ENCODE peak calls at places on chromosomes 12 and 14, in five cellular contexts. W is MG63, K is NB4, Z is GM12865, O is fibroblast of lung. E is an unnamed sample.

GRCh38 chr12:81284137-81284536 is 206.3 kb downstream of the ACSS3 start:
- DNase-seq in K (peak; percentile 3), W (no peak), O (no peak), Z (no peak), E (no peak)

GRCh38 chr12:95114766-95115450 is 41.5 kb upstream of the NR2C1 start:
- DNase-seq in Z (no peak), O (no peak), K (no peak), W (no peak), E (no peak)

GRCh38 chr14:37048666-37049071 is 123.7 kb downstream of the SLC25A21 start:
- DNase-seq in W (peak; percentile 36), Z (no peak), O (no peak), K (no peak), E (no peak)

GRCh38 chr12:63129927-63130326 is 21.1 kb downstream of the AVPR1A start:
- DNase-seq in W (no peak), O (no peak), Z (no peak), K (no peak), E (no peak)

GRCh38 chr12:71456316-71456715 is 16.7 kb downstream of the LGR5 start:
- DNase-seq in K (no peak), O (no peak), W (no peak), Z (no peak), E (peak; percentile 20)

GRCh38 chr14:104665663-104666522 is 23.5 kb upstream of the INF2 start:
- DNase-seq in K (no peak), W (no peak), Z (no peak), O (no peak), E (peak; percentile 64)

GRCh38 chr14:33692762-33693161 is 258.1 kb downstream of the EGLN3 start:
- DNase-seq in W (no peak), K (no peak), Z (no peak), O (peak; percentile 80), E (no peak)

GRCh38 chr12:31035944-31036665 is 37.6 kb upstream of the DDX11 start:
- DNase-seq in K (no peak), O (peak; percentile 18), Z (no peak), W (peak; percentile 81), E (no peak)

GRCh38 chr12:1054103-1054838 is 63.2 kb downstream of the ERC1 start:
- DNase-seq in O (no peak), Z (no peak), W (no peak), K (no peak), E (no peak)

GRCh38 chr12:95532851-95533250 is 18.4 kb downstream of the USP44 start:
- DNase-seq in O (peak; percentile 27), Z (no peak), W (no peak), K (no peak), E (no peak)

GRCh38 chr12:132561784-132562156 is 48.6 kb downstream of the LRCOL1 start:
- DNase-seq in W (peak; percentile 43), O (no peak), K (peak; percentile 65), Z (peak; percentile 40), E (peak; percentile 48)

GRCh38 chr14:23151342-23151741 is 32.1 kb downstream of the SLC7A8 start:
- DNase-seq in W (no peak), K (no peak), O (no peak), Z (no peak), E (no peak)

GRCh38 chr14:54447231-54447692 is 6.1 kb upstream of the CNIH1 start:
- DNase-seq in Z (no peak), W (no peak), K (peak; percentile 93), O (peak; percentile 88), E (no peak)

GRCh38 chr12:72337382-72337781 is 65.2 kb downstream of the TRHDE start:
- DNase-seq in W (no peak), O (no peak), K (no peak), Z (no peak), E (no peak)

GRCh38 chr12:9869307-9870161 is at the start of gene CLEC2B:
- DNase-seq in W (peak; percentile 31), Z (peak; percentile 74), O (peak; percentile 90), K (peak; percentile 63), E (peak; percentile 44)

DNA sequence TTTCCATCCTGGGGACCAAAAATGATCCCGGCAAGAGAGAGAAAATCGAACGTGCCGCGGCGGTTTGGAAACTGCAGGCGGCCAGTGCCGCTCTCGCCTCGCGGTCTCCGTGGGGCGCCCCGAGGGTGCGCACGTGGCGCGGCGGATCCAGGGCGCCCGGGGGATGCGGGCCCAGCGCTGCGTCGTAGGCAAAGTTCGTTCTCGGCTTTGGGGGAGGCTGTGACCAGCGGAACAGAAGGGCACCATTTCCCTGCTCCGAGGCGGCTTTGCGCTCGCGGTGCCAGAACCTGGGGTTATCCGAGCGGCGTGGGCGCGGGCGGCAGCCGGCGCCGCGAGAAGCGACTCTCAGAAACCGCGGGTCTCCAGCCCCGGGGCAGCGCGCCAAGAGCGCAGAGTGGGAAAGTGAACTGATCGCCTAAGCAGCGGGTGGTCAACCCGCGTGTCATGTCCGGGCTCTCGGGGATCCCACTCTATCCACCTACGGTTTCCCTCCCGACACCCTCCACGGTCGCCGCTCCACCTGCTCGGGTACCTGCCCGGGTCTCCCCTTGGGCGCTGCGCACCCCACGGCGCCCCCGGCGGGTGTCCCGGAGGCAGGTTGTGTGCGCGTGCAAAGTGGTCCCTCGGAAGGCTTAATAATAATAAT is 1.1 kb downstream of the ESRRB start:
- DNase-seq in O (no peak), Z (no peak), W (no peak), K (no peak), E (no peak)
- H3K4me3 ChIP-seq in O (no peak overlapping the region), Z (no peak overlapping the region), W (no peak overlapping the region), K (no peak overlapping the region), E (no peak overlapping the region)

GRCh38 chr12:127619869-127620769 is 646.9 kb upstream of the TMEM132C start:
- DNase-seq in O (no peak), W (peak; percentile 52), Z (no peak), K (no peak), E (no peak)
- H3K4me3 ChIP-seq in O (no peak overlapping the region), W (no peak overlapping the region), Z (no peak overlapping the region), K (no peak overlapping the region), E (no peak overlapping the region)

DNA sequence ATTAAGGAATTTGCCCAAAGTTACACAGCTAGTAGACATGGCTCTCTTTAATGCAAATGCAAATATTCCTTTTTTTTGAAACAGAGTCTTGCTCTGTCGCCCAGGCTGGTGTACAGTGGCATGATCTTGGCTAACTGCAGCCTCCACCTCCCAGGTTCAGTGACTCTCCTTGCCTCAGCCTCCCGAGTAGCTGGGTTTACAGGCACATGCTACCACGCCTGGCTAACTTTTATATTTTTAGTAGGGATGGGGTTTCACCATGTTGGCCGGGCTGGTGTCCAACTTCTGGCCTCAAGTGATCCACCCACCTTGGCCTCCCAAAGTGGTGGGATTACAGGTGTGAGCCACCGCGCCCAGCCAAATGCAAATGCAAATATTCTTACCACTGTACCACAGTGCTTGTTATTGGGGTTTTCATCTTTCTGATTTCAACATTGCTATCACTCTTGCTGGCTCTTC is 24.5 kb upstream of the HIGD1C start:
- DNase-seq in Z (peak; percentile 25), O (no peak), W (no peak), K (no peak), E (no peak)
- H3K4me3 ChIP-seq in Z (peak overlapping the region; percentile 22), O (no peak overlapping the region), W (no peak overlapping the region), K (peak overlapping the region; percentile 59), E (peak overlapping the region; percentile 82)

DNA sequence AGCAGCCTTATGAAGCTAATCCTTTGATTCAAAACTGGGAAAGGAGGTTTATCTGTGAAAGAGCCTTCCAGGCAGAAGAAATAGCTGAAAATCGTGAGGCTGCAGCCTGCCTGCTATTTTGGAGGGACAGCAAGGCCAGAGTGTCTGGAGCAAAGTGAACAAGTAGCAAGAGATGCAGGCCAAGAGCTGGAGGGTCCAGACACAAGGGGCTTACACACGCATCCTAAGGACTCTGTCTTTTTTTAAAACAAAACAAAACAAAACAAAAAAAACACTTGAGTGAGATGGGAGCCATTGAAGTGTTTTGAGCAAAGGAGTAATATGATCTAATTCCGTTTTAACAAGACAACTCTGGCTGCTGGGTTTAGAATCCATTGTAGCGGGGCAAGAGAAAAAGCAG is 76.4 kb upstream of the BCAT1 start:
- DNase-seq in Z (no peak), O (no peak), K (no peak), W (no peak), E (peak; percentile 51)
- H3K4me3 ChIP-seq in Z (no peak overlapping the region), O (no peak overlapping the region), K (no peak overlapping the region), W (no peak overlapping the region), E (peak overlapping the region; percentile 47)

GRCh38 chr14:94582199-94582750 is 1.0 kb downstream of the SERPINA5 start:
- DNase-seq in W (no peak), O (no peak), Z (no peak), K (no peak), E (no peak)

GRCh38 chr14:94583557-94583956 is 2.3 kb downstream of the SERPINA5 start:
- DNase-seq in W (no peak), O (no peak), Z (no peak), K (no peak), E (no peak)

GRCh38 chr14:94586635-94587034 is 5.4 kb downstream of the SERPINA5 start:
- DNase-seq in K (no peak), O (no peak), W (no peak), Z (no peak), E (no peak)

GRCh38 chr14:94582851-94583250 is 1.6 kb downstream of the SERPINA5 start:
- DNase-seq in W (no peak), Z (no peak), O (no peak), K (no peak), E (no peak)

DNA sequence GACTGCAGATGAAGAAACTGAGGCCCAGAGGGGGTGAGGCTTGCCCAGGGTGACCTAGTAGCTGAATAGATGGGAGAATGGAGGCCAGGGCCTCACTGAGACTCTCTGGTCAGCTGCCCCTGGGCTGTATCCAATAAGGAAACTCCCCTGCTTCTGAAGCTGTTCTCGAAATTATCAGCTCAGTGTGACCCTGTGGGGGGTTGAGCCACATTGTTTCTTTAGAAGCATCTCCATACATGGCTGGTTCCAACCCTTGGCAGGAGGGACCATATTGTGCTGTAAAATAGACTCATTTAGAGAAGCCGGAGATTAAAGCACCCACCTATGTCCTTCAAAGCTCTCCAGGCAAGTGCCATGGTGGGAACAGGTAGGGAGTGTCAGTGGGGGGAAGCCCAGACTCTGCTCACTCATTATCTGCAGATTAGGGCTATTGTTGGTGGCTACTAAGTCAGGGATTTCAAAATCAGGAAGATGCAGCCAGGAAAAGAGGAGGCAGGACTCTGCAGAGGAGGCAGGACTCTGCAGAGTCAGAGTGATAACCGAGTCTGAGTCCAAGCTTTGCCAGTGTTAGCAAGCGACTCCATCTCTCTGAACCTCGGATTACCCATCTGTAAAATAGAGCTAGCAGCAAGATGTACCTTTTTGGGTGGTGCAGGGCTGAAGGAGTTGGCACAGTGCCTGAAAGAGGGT is 3.5 kb downstream of the SERPINA5 start:
- DNase-seq in K (no peak), Z (no peak), W (no peak), O (no peak), E (no peak)
- H3K4me3 ChIP-seq in K (no peak overlapping the region), Z (no peak overlapping the region), W (no peak overlapping the region), O (no peak overlapping the region), E (no peak overlapping the region)

GRCh38 chr14:71121711-71122110 is 214.5 kb downstream of the PCNX1 start:
- DNase-seq in O (no peak), Z (no peak), K (no peak), W (no peak), E (no peak)
- H3K4me3 ChIP-seq in O (no peak overlapping the region), Z (no peak overlapping the region), K (no peak overlapping the region), W (no peak overlapping the region), E (no peak overlapping the region)

GRCh38 chr14:102138935-102139247 is 806 bp upstream of the WDR20 start:
- DNase-seq in Z (no peak), K (no peak), W (no peak), O (no peak), E (no peak)

GRCh38 chr14:102140027-102140749 is 491 bp downstream of the WDR20 start:
- DNase-seq in W (peak; percentile 17), Z (peak; percentile 64), K (peak; percentile 75), O (peak; percentile 15), E (peak; percentile 50)

GRCh38 chr14:102140750-102141145 is 1.1 kb downstream of the WDR20 start:
- DNase-seq in K (no peak), W (no peak), Z (no peak), O (no peak), E (no peak)

GRCh38 chr14:102139248-102140026 is at the start of gene WDR20:
- DNase-seq in K (peak; percentile 97), O (peak; percentile 95), Z (peak; percentile 99), W (peak; percentile 91), E (peak; percentile 99)

GRCh38 chr14:102141797-102142196 is 2.1 kb downstream of the WDR20 start:
- DNase-seq in W (no peak), O (no peak), K (no peak), Z (no peak), E (no peak)
- H3K4me3 ChIP-seq in W (no peak overlapping the region), O (no peak overlapping the region), K (peak overlapping the region; percentile 73), Z (no peak overlapping the region), E (peak overlapping the region; percentile 93)